ENCODE peak calls at places on chromosomes 1 and 21, in five cellular contexts. One of them, this sample, is unnamed.

GRCh38 chr1:70331962-70332361 is 22.6 kb downstream of the ANKRD13C start:
- DNase-seq in cardiac muscle cell: no peak
- DNase-seq in HCT116: no peak
- DNase-seq in tibial artery: no peak
- DNase-seq in osteoblast: no peak
- DNase-seq in this sample: no peak

GRCh38 chr1:226988337-226988672 is 48.2 kb downstream of the COQ8A start:
- DNase-seq in cardiac muscle cell: no peak
- DNase-seq in osteoblast: peak; percentile 48
- DNase-seq in HCT116: no peak
- DNase-seq in tibial artery: no peak
- DNase-seq in this sample: no peak

GRCh38 chr1:116940809-116941640 is 31.3 kb downstream of the PTGFRN start:
- DNase-seq in cardiac muscle cell: no peak
- DNase-seq in tibial artery: no peak
- DNase-seq in HCT116: no peak
- DNase-seq in osteoblast: no peak
- DNase-seq in this sample: no peak

GRCh38 chr21:25107708-25108107 is 499.6 kb downstream of the MRPL39 start:
- DNase-seq in tibial artery: no peak
- DNase-seq in osteoblast: no peak
- DNase-seq in cardiac muscle cell: no peak
- DNase-seq in HCT116: no peak
- DNase-seq in this sample: no peak

GRCh38 chr1:58338081-58338480 is 208.4 kb downstream of the OMA1 start:
- DNase-seq in cardiac muscle cell: no peak
- DNase-seq in HCT116: no peak
- DNase-seq in tibial artery: no peak
- DNase-seq in osteoblast: no peak
- DNase-seq in this sample: no peak

GRCh38 chr1:225877570-225877969 is 4.6 kb downstream of the TMEM63A start:
- DNase-seq in cardiac muscle cell: peak; percentile 38
- DNase-seq in HCT116: no peak
- DNase-seq in tibial artery: peak; percentile 65
- DNase-seq in osteoblast: peak; percentile 94
- DNase-seq in this sample: no peak

GRCh38 chr1:110829955-110830553 is 42.9 kb upstream of the CD53 start:
- DNase-seq in HCT116: peak; percentile 45
- DNase-seq in osteoblast: no peak
- DNase-seq in tibial artery: no peak
- DNase-seq in cardiac muscle cell: peak; percentile 48
- DNase-seq in this sample: no peak

GRCh38 chr1:218135358-218135757 is 149.7 kb upstream of the RRP15 start:
- DNase-seq in tibial artery: no peak
- DNase-seq in HCT116: no peak
- DNase-seq in cardiac muscle cell: no peak
- DNase-seq in osteoblast: no peak
- DNase-seq in this sample: no peak

GRCh38 chr1:172135076-172135672 is 285.3 kb upstream of the C1orf105 start:
- DNase-seq in cardiac muscle cell: no peak
- DNase-seq in HCT116: peak; percentile 32
- DNase-seq in osteoblast: no peak
- DNase-seq in tibial artery: no peak
- DNase-seq in this sample: no peak

GRCh38 chr1:117146570-117147340 is 25.2 kb upstream of the TRIM45 start:
- DNase-seq in HCT116: peak; percentile 48
- DNase-seq in osteoblast: peak; percentile 53
- DNase-seq in tibial artery: no peak
- DNase-seq in cardiac muscle cell: no peak
- DNase-seq in this sample: no peak

GRCh38 chr1:165543651-165544452 is at the start of gene LRRC52:
- DNase-seq in cardiac muscle cell: peak; percentile 66
- DNase-seq in HCT116: no peak
- DNase-seq in osteoblast: no peak
- DNase-seq in tibial artery: no peak
- DNase-seq in this sample: no peak

GRCh38 chr1:150516616-150517015 is 1.1 kb downstream of the FALEC start:
- DNase-seq in HCT116: no peak
- DNase-seq in cardiac muscle cell: no peak
- DNase-seq in tibial artery: no peak
- DNase-seq in osteoblast: peak; percentile 34
- DNase-seq in this sample: no peak

GRCh38 chr1:6962956-6963915 is 178.0 kb downstream of the CAMTA1 start:
- DNase-seq in cardiac muscle cell: peak; percentile 95
- DNase-seq in tibial artery: no peak
- DNase-seq in HCT116: peak; percentile 88
- DNase-seq in osteoblast: peak; percentile 65
- DNase-seq in this sample: peak; percentile 69

GRCh38 chr1:236785477-236785876 is 9.6 kb upstream of the MTR start:
- DNase-seq in tibial artery: no peak
- DNase-seq in HCT116: no peak
- DNase-seq in osteoblast: no peak
- DNase-seq in cardiac muscle cell: no peak
- DNase-seq in this sample: no peak

GRCh38 chr21:42500736-42501135 is 4.7 kb upstream of the RSPH1 start:
- DNase-seq in cardiac muscle cell: no peak
- DNase-seq in HCT116: no peak
- DNase-seq in osteoblast: no peak
- DNase-seq in tibial artery: no peak
- DNase-seq in this sample: no peak

GRCh38 chr1:218473527-218473926 is 128.4 kb downstream of the TGFB2 start:
- DNase-seq in HCT116: no peak
- DNase-seq in cardiac muscle cell: no peak
- DNase-seq in osteoblast: no peak
- DNase-seq in tibial artery: no peak
- DNase-seq in this sample: no peak

GRCh38 chr1:21297975-21298374 is 7.7 kb upstream of the ECE1 start:
- DNase-seq in tibial artery: peak; percentile 81
- DNase-seq in osteoblast: no peak
- DNase-seq in cardiac muscle cell: no peak
- DNase-seq in HCT116: no peak
- DNase-seq in this sample: no peak

GRCh38 chr1:49346767-49347349 is 570.2 kb upstream of the BEND5 start:
- DNase-seq in HCT116: no peak
- DNase-seq in cardiac muscle cell: no peak
- DNase-seq in tibial artery: no peak
- DNase-seq in osteoblast: no peak
- DNase-seq in this sample: no peak

GRCh38 chr1:222706815-222707214 is 5.5 kb downstream of the AIDA start:
- DNase-seq in osteoblast: no peak
- DNase-seq in HCT116: no peak
- DNase-seq in cardiac muscle cell: no peak
- DNase-seq in tibial artery: no peak
- DNase-seq in this sample: no peak

GRCh38 chr21:38669186-38669585 is 136.5 kb upstream of the ETS2 start:
- DNase-seq in HCT116: no peak
- DNase-seq in cardiac muscle cell: peak; percentile 23
- DNase-seq in tibial artery: no peak
- DNase-seq in osteoblast: no peak
- DNase-seq in this sample: no peak

GRCh38 chr1:207013321-207014085 is 19.1 kb downstream of the C1orf116 start:
- DNase-seq in tibial artery: no peak
- DNase-seq in HCT116: no peak
- DNase-seq in osteoblast: no peak
- DNase-seq in cardiac muscle cell: no peak
- DNase-seq in this sample: no peak

GRCh38 chr1:203813581-203814341 is 18.3 kb downstream of the ZBED6 start:
- DNase-seq in HCT116: no peak
- DNase-seq in osteoblast: no peak
- DNase-seq in tibial artery: no peak
- DNase-seq in cardiac muscle cell: no peak
- DNase-seq in this sample: no peak

GRCh38 chr1:31421404-31422040 is 8.5 kb downstream of the SERINC2 start:
- DNase-seq in tibial artery: no peak
- DNase-seq in osteoblast: peak; percentile 42
- DNase-seq in cardiac muscle cell: peak; percentile 62
- DNase-seq in HCT116: no peak
- DNase-seq in this sample: no peak

GRCh38 chr1:116261227-116261626 is 111.8 kb upstream of the ATP1A1 start:
- DNase-seq in HCT116: no peak
- DNase-seq in osteoblast: no peak
- DNase-seq in tibial artery: no peak
- DNase-seq in cardiac muscle cell: no peak
- DNase-seq in this sample: no peak

GRCh38 chr1:119822406-119822805 is 11.1 kb upstream of the REG4 start:
- DNase-seq in tibial artery: no peak
- DNase-seq in osteoblast: no peak
- DNase-seq in HCT116: no peak
- DNase-seq in cardiac muscle cell: no peak
- DNase-seq in this sample: no peak

GRCh38 chr1:8589571-8589970 is 227.9 kb downstream of the RERE start:
- DNase-seq in tibial artery: no peak
- DNase-seq in cardiac muscle cell: no peak
- DNase-seq in HCT116: no peak
- DNase-seq in osteoblast: peak; percentile 34
- DNase-seq in this sample: no peak

GRCh38 chr21:42108554-42108885 is 37.4 kb downstream of the UMODL1 start:
- DNase-seq in cardiac muscle cell: no peak
- DNase-seq in osteoblast: peak; percentile 59
- DNase-seq in HCT116: no peak
- DNase-seq in tibial artery: no peak
- DNase-seq in this sample: no peak

GRCh38 chr1:156534424-156535060 is 34.0 kb upstream of the MEF2D start:
- DNase-seq in osteoblast: no peak
- DNase-seq in HCT116: no peak
- DNase-seq in tibial artery: no peak
- DNase-seq in cardiac muscle cell: no peak
- DNase-seq in this sample: no peak

GRCh38 chr1:53376742-53377437 is 49.0 kb upstream of the LRP8 start:
- DNase-seq in tibial artery: peak; percentile 8
- DNase-seq in HCT116: no peak
- DNase-seq in cardiac muscle cell: no peak
- DNase-seq in osteoblast: no peak
- DNase-seq in this sample: no peak

GRCh38 chr21:15617968-15618367 is 111.8 kb upstream of the USP25 start:
- DNase-seq in cardiac muscle cell: no peak
- DNase-seq in osteoblast: peak; percentile 86
- DNase-seq in HCT116: no peak
- DNase-seq in tibial artery: no peak
- DNase-seq in this sample: no peak

GRCh38 chr1:201767339-201767738 is 61.6 kb upstream of the IPO9 start:
- DNase-seq in osteoblast: no peak
- DNase-seq in cardiac muscle cell: no peak
- DNase-seq in HCT116: no peak
- DNase-seq in tibial artery: no peak
- DNase-seq in this sample: no peak

GRCh38 chr1:25774921-25775774 is 24.8 kb upstream of the SELENON start:
- DNase-seq in cardiac muscle cell: peak; percentile 53
- DNase-seq in tibial artery: no peak
- DNase-seq in osteoblast: peak; percentile 49
- DNase-seq in HCT116: no peak
- DNase-seq in this sample: no peak

GRCh38 chr1:9145021-9145668 is 16.2 kb upstream of the GPR157 start:
- DNase-seq in osteoblast: peak; percentile 82
- DNase-seq in HCT116: peak; percentile 71
- DNase-seq in cardiac muscle cell: no peak
- DNase-seq in tibial artery: no peak
- DNase-seq in this sample: no peak

GRCh38 chr1:186139706-186140105 is 235.3 kb downstream of the TPR start:
- DNase-seq in cardiac muscle cell: no peak
- DNase-seq in osteoblast: peak; percentile 21
- DNase-seq in tibial artery: no peak
- DNase-seq in HCT116: no peak
- DNase-seq in this sample: no peak

GRCh38 chr1:53860967-53861411 is 22.9 kb upstream of the NDC1 start:
- DNase-seq in HCT116: peak; percentile 32
- DNase-seq in cardiac muscle cell: peak; percentile 77
- DNase-seq in osteoblast: no peak
- DNase-seq in tibial artery: no peak
- DNase-seq in this sample: no peak

GRCh38 chr1:6035265-6035664 is 10.4 kb upstream of the KCNAB2 start:
- DNase-seq in tibial artery: no peak
- DNase-seq in cardiac muscle cell: no peak
- DNase-seq in osteoblast: peak; percentile 54
- DNase-seq in HCT116: no peak
- DNase-seq in this sample: no peak

GRCh38 chr1:15757575-15758401 is 807 bp upstream of the FBLIM1 start:
- DNase-seq in cardiac muscle cell: peak; percentile 49
- DNase-seq in tibial artery: no peak
- DNase-seq in osteoblast: peak; percentile 86
- DNase-seq in HCT116: no peak
- DNase-seq in this sample: no peak
- H3K4me3 ChIP-seq in cardiac muscle cell: peak overlapping the region; percentile 87
- H3K4me3 ChIP-seq in tibial artery: peak overlapping the region; percentile 90
- H3K4me3 ChIP-seq in osteoblast: peak overlapping the region; percentile 83
- H3K4me3 ChIP-seq in HCT116: no peak overlapping the region
- H3K4me3 ChIP-seq in this sample: peak overlapping the region; percentile 89

GRCh38 chr1:23191199-23191598 is 22.5 kb upstream of the LUZP1 start:
- DNase-seq in HCT116: no peak
- DNase-seq in osteoblast: no peak
- DNase-seq in tibial artery: no peak
- DNase-seq in cardiac muscle cell: no peak
- DNase-seq in this sample: no peak
- H3K4me1 ChIP-seq in HCT116: peaks cover 52% of the 10 kb centered on the region
- H3K4me1 ChIP-seq in osteoblast: peaks cover 30% of the 10 kb centered on the region
- H3K4me1 ChIP-seq in tibial artery: no peaks in the 10 kb centered on the region
- H3K4me1 ChIP-seq in cardiac muscle cell: no peaks in the 10 kb centered on the region
- H3K4me1 ChIP-seq in this sample: no peaks in the 10 kb centered on the region

GRCh38 chr1:3064296-3064850 is 4.6 kb upstream of the PRDM16 start:
- DNase-seq in HCT116: no peak
- DNase-seq in osteoblast: peak; percentile 81
- DNase-seq in tibial artery: no peak
- DNase-seq in cardiac muscle cell: no peak
- DNase-seq in this sample: no peak
- H3K4me3 ChIP-seq in HCT116: no peak overlapping the region
- H3K4me3 ChIP-seq in osteoblast: no peak overlapping the region
- H3K4me3 ChIP-seq in tibial artery: no peak overlapping the region
- H3K4me3 ChIP-seq in cardiac muscle cell: no peak overlapping the region
- H3K4me3 ChIP-seq in this sample: peak overlapping the region; percentile 95

DNA sequence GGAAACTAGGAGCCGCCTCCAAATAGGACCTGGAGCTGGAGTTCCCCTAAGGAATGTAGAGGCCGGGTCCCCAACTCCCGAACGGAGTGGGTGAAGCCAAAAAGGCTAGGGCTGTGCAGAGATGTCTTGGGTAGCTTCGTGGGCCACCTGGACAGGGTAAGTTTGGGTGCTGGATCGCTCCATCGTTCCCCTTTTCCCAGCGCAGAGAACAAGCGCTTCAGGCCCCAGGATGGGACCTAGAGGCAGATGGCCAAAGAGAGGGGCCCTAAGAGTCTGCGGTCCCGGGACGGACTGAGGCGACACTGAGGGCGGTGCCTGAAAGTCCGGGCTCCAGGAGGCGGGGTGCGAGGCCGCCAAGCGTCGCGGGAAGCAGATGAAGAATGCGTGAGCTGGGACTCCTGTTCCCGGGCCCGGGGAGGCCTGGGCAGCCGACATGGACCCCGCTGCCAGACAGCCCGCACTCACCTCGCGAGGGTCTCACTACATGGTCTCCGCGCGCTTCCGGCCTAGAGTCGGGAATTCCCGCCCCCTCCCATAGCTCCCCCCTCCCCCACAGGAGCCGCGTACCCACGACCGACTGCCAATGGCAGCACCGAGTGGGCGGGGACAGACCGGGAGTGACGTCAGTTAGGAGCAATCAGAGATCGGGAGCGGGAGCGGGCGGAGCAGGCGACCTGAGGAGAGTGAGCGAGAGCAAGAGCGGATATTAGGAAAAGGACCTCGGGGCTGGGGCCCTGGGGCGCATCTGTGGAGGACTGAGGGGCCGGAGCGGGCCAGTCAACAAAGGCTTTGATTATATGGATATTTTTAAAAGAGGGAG is at the start of gene SLC39A1:
- DNase-seq in HCT116: peak; percentile 94
- DNase-seq in osteoblast: peak; percentile 99
- DNase-seq in cardiac muscle cell: peak; percentile 99
- DNase-seq in tibial artery: peak; percentile 100
- DNase-seq in this sample: peak; percentile 99
- H3K4me1 ChIP-seq in HCT116: peaks cover 61% of the 10 kb centered on the region
- H3K4me1 ChIP-seq in osteoblast: peaks cover 34% of the 10 kb centered on the region
- H3K4me1 ChIP-seq in cardiac muscle cell: peaks cover 17% of the 10 kb centered on the region
- H3K4me1 ChIP-seq in tibial artery: no peaks in the 10 kb centered on the region
- H3K4me1 ChIP-seq in this sample: peaks cover 34% of the 10 kb centered on the region

This sample was measured in ascending aorta.